ENCODE peak calls at places on chromosomes 13 and 19, in five cellular contexts. K, M, L, S and C are unnamed samples. For H3K9me3, the result is how much of the 10 kb centered on the place peaks cover.

GRCh38 chr19:1450735-1451669 is 1.1 kb downstream of the APC2 start:
- DNase-seq in K (no peak), S (no peak), M (no peak), L (no peak), C (no peak)

GRCh38 chr13:113765241-113765910 is 6.3 kb downstream of the TMEM255B start:
- DNase-seq in M (no peak), L (no peak), S (no peak), K (no peak), C (peak)

GRCh38 chr19:34316741-34317241 is 48.2 kb upstream of the GPI start:
- DNase-seq in L (no peak), K (no peak), S (peak), M (no peak), C (no peak)

GRCh38 chr13:80134360-80134759 is 206.6 kb downstream of the SPRY2 start:
- DNase-seq in S (no peak), K (no peak), L (no peak), M (no peak), C (no peak)

GRCh38 chr13:84445776-84446175 is 563.5 kb upstream of the SLITRK1 start:
- DNase-seq in K (no peak), S (no peak), M (no peak), L (no peak), C (no peak)

GRCh38 chr19:51521357-51521756 is 10.1 kb downstream of the SIGLEC6 start:
- DNase-seq in S (no peak), L (no peak), M (no peak), K (no peak), C (no peak)

GRCh38 chr13:90118467-90119071 is 1228.9 kb upstream of the MIR17HG start:
- DNase-seq in K (no peak), S (no peak), M (no peak), L (no peak), C (peak)

GRCh38 chr13:48778551-48779088 is 124.9 kb downstream of the CYSLTR2 start:
- DNase-seq in M (no peak), L (no peak), S (no peak), K (no peak), C (no peak)

GRCh38 chr19:5250127-5250659 is 90.4 kb downstream of the PTPRS start:
- DNase-seq in M (peak), K (no peak), S (no peak), L (no peak), C (no peak)

GRCh38 chr19:52188822-52189744 is 769 bp upstream of the PPP2R1A start:
- DNase-seq in M (peak), K (no peak), S (no peak), L (no peak), C (no peak)

GRCh38 chr13:65593298-65593874 is 1636.8 kb downstream of the PCDH9 start:
- DNase-seq in S (no peak), M (no peak), L (no peak), K (no peak), C (no peak)

GRCh38 chr19:49637865-49638350 is 2.0 kb downstream of the RRAS start:
- DNase-seq in S (peak), L (no peak), M (peak), K (peak), C (peak)

GRCh38 chr19:19550454-19550842 is 12.4 kb downstream of the CILP2 start:
- DNase-seq in M (no peak), S (no peak), K (no peak), L (no peak), C (no peak)

DNA sequence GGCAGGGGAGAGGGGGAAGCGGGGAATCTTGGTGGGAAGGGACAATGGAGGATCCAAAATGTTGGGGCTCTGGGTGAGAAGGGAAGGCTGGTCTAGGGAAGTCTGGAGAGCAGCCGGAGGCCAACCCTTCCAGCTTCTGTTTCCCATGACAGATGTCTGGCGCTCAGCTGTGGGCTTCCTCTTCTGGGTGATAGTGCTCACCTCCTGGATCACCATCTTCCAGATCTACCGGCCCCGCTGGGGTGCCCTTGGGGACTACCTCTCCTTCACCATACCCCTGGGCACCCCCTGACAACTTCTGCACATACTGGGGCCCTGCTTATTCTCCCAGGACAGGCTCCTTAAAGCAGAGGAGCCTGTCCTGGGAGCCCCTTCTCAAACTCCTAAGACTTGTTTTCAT is 1.1 kb downstream of the PSENEN start:
- DNase-seq in K (no peak), S (no peak), M (no peak), L (no peak), C (no peak)
- H3K27ac ChIP-seq in K (no peak), S (no peak), M (no peak), L (peak), C (peak)

GRCh38 chr19:46088101-46088500 is 36.4 kb downstream of the IGFL3 start:
- DNase-seq in K (no peak), M (no peak), L (no peak), S (no peak), C (no peak)

GRCh38 chr19:46082728-46083050 is 41.8 kb downstream of the IGFL3 start:
- DNase-seq in L (no peak), K (no peak), M (no peak), S (no peak), C (no peak)

GRCh38 chr19:46081928-46082727 is 41.3 kb upstream of the IGFL4 start:
- DNase-seq in L (no peak), K (peak), M (no peak), S (peak), C (peak)

GRCh38 chr19:46089432-46089831 is 35.1 kb downstream of the IGFL3 start:
- DNase-seq in L (no peak), S (no peak), M (no peak), K (no peak), C (no peak)

GRCh38 chr19:46085888-46086287 is 38.6 kb downstream of the IGFL3 start:
- DNase-seq in L (no peak), K (no peak), S (no peak), M (no peak), C (no peak)
- H3K9me3 ChIP-seq in L (under half), K (under half), S (under half), M (under half), C (under half)

DNA sequence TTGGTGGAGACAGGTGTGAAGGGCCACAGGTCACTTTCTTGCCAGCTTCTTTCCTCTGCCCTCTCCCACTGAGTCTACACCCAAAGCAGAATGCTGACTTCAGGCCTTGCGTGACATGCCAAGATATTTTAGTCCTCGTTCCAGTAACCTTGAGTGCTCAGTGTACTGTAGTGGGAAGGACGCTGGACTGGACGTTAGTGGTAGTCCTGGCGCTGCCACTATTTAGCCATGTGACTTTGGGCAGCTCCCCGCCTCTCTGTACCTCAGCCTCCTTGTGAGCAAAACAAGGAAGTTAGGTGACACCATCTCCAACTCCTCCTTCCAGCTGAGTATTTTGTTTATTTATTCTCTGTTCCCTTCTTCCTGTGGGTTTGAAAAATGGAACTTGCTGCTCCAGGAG is 86.1 kb downstream of the FRY start:
- DNase-seq in L (no peak), K (no peak), M (peak), S (no peak), C (no peak)
- H3K27ac ChIP-seq in L (no peak), K (peak), M (peak), S (no peak), C (no peak)

DNA sequence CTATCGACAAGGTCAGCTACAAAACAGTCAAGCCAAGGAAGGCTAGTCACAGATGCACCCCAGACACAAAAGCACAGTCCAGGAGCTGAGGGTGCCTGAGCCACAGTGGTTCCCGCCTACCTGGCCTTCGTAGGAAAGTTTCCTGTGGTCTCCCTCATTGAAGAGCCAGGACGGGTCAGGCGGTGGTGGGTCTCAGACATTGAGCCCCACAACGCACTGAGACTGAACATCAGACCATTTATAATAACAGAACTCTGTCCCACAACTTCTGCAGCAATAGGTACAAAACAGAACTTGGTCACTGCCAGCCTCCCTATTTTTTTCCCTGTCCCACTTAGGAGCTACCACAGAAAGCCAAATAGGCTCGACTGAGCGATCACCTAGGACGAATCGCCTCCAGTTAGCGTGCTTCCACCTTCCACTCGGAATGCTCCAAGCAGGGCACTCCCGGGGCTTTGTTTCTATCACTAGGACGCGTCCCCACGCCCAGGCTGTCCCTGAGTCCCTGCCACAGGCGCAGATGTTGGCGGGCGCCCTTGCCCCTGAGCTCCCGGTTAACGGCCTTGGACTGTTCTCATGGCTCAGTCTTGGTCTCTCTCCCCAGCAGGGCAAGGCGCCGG is 640 bp upstream of the ZNF544 start:
- DNase-seq in M (no peak), K (no peak), L (no peak), S (no peak), C (no peak)
- H3K9me3 ChIP-seq in M (under half), K (under half), L (under half), S (under half), C (under half)

DNA sequence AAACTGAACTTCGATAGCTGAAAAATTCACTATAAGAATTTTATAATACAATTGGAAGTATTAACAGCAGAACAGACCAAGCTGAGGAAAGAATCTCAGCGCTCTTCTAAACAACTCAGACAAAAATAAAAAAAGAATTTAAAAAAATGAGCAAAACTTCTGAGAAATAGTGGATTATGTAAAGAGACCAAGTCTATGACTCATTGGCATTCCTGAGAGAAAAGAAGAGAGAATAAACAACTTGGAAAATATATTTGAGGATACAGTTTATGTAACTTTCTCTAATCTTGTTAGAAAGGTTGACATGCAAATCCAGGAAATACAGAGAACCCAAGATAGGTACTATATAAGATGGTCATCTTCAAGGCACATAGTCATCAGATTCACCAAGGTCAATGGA is 25.4 kb downstream of the SLC25A15 start:
- DNase-seq in S (no peak), M (no peak), L (no peak), K (no peak), C (no peak)
- H3K27ac ChIP-seq in S (no peak), M (no peak), L (no peak), K (no peak), C (no peak)

DNA sequence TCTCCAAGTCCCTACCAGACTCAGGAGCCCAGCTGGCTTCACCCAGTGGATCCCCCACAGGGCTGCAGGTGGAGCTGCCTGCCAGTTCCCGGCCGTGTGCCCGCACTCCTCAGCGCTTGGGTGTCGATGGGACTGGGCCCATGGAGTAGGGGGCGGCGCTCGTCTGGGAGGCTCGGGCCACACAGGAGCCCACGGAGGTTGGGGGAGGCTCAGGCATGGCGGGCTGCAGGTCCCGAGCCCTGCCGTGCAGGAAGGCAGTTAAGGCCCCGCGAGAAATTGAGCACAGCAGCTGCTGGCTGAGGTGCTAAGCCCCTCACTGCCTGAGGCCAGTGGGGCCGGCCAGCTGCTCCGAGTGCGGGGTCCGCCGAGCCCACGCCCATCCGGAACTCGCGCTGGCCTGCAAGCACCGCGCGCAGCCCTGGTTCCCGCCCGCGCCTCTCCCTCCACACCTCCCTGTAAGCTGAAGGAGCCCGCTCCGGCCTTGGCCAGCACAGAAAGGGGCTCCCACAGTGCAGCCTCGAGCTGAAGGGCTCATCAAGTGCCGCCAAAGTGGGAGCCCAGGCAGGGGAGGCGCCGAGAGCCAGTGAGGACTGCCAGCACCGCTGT is 1771.1 kb downstream of the OLFM4 start:
- DNase-seq in K (no peak), S (no peak), L (no peak), M (no peak), C (no peak)
- H3K9me3 ChIP-seq in K (under half), S (under half), L (under half), M (under half), C (under half)

GRCh38 chr19:18479964-18480723 is 41.7 kb downstream of the ELL start:
- DNase-seq in L (no peak), S (peak), K (no peak), M (peak), C (no peak)

GRCh38 chr19:18484992-18485391 is 36.9 kb downstream of the ELL start:
- DNase-seq in S (no peak), M (no peak), L (no peak), K (no peak), C (no peak)

GRCh38 chr19:18486746-18487145 is 35.1 kb downstream of the ELL start:
- DNase-seq in M (no peak), K (no peak), S (no peak), L (no peak), C (no peak)

GRCh38 chr19:18481505-18482222 is 40.2 kb downstream of the ELL start:
- DNase-seq in S (no peak), K (no peak), M (no peak), L (no peak), C (no peak)

DNA sequence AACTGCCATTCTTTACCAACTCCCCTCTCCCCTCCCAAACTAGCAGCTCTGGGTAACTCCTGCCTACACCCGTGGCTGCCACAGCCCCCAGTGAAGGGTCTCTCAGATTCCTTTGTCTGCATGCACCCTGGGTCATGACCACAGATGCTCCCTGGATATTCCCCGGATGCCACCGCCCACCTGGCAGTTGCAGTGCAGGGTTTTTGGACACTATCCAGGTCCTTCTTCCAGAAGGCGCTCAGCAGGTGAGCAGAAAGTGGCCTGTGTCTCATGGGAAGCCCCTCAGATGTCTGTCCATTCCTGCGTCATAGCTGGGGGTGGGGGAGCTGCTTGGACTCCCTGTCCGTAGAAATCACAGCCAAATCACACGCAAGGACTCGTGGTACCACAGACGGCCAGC is 38.8 kb downstream of the ELL start:
- DNase-seq in K (no peak), L (no peak), S (no peak), M (no peak), C (no peak)
- H3K27ac ChIP-seq in K (peak), L (no peak), S (no peak), M (no peak), C (peak)

GRCh38 chr19:22945560-22945959 is 57.4 kb downstream of the ZNF728 start:
- DNase-seq in S (no peak), K (no peak), L (no peak), M (no peak), C (peak)
- H3K9me3 ChIP-seq in S (under half), K (under half), L (under half), M (under half), C (under half)